ENCODE peak calls at places on chromosomes 11 and 22, in six cellular contexts. One of them, this sample, is unnamed.

GRCh38 chr11:126312903-126313460 is 9.1 kb downstream of the DCPS start:
- DNase-seq in fibroblast of lung: no peak
- DNase-seq in heart right ventricle: no peak
- DNase-seq in upper lobe of left lung: no peak
- DNase-seq in right atrium auricular region: no peak
- DNase-seq in astrocyte: no peak
- DNase-seq in this sample: no peak

GRCh38 chr11:5266609-5267008 is 3.1 kb downstream of the HBE1 start:
- DNase-seq in heart right ventricle: no peak
- DNase-seq in astrocyte: no peak
- DNase-seq in upper lobe of left lung: no peak
- DNase-seq in fibroblast of lung: no peak
- DNase-seq in right atrium auricular region: no peak
- DNase-seq in this sample: no peak

GRCh38 chr11:3977078-3977477 is 117.5 kb upstream of the RRM1 start:
- DNase-seq in right atrium auricular region: no peak
- DNase-seq in astrocyte: no peak
- DNase-seq in fibroblast of lung: no peak
- DNase-seq in upper lobe of left lung: no peak
- DNase-seq in heart right ventricle: no peak
- DNase-seq in this sample: no peak

GRCh38 chr11:12885717-12886226 is 123.3 kb upstream of the RASSF10 start:
- DNase-seq in right atrium auricular region: no peak
- DNase-seq in upper lobe of left lung: no peak
- DNase-seq in heart right ventricle: no peak
- DNase-seq in astrocyte: no peak
- DNase-seq in fibroblast of lung: no peak
- DNase-seq in this sample: no peak

GRCh38 chr11:67611704-67612587 is 5.2 kb downstream of the NDUFV1 start:
- DNase-seq in upper lobe of left lung: no peak
- DNase-seq in fibroblast of lung: no peak
- DNase-seq in right atrium auricular region: no peak
- DNase-seq in heart right ventricle: no peak
- DNase-seq in astrocyte: no peak
- DNase-seq in this sample: no peak

GRCh38 chr22:39935116-39935515 is 25.1 kb upstream of the TMA7B start:
- DNase-seq in right atrium auricular region: no peak
- DNase-seq in astrocyte: no peak
- DNase-seq in upper lobe of left lung: no peak
- DNase-seq in fibroblast of lung: no peak
- DNase-seq in heart right ventricle: no peak
- DNase-seq in this sample: no peak

GRCh38 chr11:1868636-1869291 is 15.9 kb downstream of the LSP1 start:
- DNase-seq in heart right ventricle: no peak
- DNase-seq in astrocyte: no peak
- DNase-seq in upper lobe of left lung: no peak
- DNase-seq in right atrium auricular region: no peak
- DNase-seq in fibroblast of lung: no peak
- DNase-seq in this sample: no peak

GRCh38 chr11:47992959-47993820 is 12.8 kb downstream of the PTPRJ start:
- DNase-seq in astrocyte: peak
- DNase-seq in upper lobe of left lung: peak
- DNase-seq in fibroblast of lung: peak
- DNase-seq in heart right ventricle: no peak
- DNase-seq in right atrium auricular region: no peak
- DNase-seq in this sample: no peak

GRCh38 chr22:29073618-29074275 is 912 bp downstream of the KREMEN1 start:
- DNase-seq in right atrium auricular region: no peak
- DNase-seq in upper lobe of left lung: peak
- DNase-seq in astrocyte: no peak
- DNase-seq in heart right ventricle: peak
- DNase-seq in fibroblast of lung: peak
- DNase-seq in this sample: no peak

GRCh38 chr11:118909619-118910308 is 16.0 kb downstream of the BCL9L start:
- DNase-seq in upper lobe of left lung: no peak
- DNase-seq in fibroblast of lung: no peak
- DNase-seq in right atrium auricular region: no peak
- DNase-seq in astrocyte: no peak
- DNase-seq in heart right ventricle: no peak
- DNase-seq in this sample: no peak
- H3K4me3 ChIP-seq in upper lobe of left lung: peak
- H3K4me3 ChIP-seq in fibroblast of lung: peak
- H3K4me3 ChIP-seq in right atrium auricular region: peak
- H3K4me3 ChIP-seq in astrocyte: peak
- H3K4me3 ChIP-seq in heart right ventricle: peak
- H3K4me3 ChIP-seq in this sample: peak

DNA sequence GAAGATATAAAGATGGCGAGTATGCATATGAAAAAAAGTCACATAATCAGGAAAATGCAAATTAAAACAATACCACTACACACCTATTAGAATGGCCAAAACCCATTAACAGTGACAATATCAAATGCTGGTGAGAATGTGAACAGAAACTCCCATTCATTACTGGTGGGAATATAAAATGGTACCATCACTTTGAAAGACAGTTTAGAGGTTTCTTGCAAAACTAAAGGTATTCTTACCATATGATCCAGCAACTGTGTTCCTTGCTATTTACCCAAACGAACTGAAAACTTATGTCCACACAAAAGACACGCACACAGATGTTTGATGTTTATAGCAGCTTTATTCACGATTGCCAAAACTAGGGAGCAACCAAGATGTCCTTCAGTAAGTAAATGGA is 7.4 kb downstream of the PICALM start:
- DNase-seq in right atrium auricular region: no peak
- DNase-seq in fibroblast of lung: no peak
- DNase-seq in astrocyte: no peak
- DNase-seq in upper lobe of left lung: no peak
- DNase-seq in heart right ventricle: no peak
- DNase-seq in this sample: no peak
- H3K27ac ChIP-seq in right atrium auricular region: no peak
- H3K27ac ChIP-seq in fibroblast of lung: no peak
- H3K27ac ChIP-seq in astrocyte: no peak
- H3K27ac ChIP-seq in upper lobe of left lung: no peak
- H3K27ac ChIP-seq in heart right ventricle: peak
- H3K27ac ChIP-seq in this sample: no peak

DNA sequence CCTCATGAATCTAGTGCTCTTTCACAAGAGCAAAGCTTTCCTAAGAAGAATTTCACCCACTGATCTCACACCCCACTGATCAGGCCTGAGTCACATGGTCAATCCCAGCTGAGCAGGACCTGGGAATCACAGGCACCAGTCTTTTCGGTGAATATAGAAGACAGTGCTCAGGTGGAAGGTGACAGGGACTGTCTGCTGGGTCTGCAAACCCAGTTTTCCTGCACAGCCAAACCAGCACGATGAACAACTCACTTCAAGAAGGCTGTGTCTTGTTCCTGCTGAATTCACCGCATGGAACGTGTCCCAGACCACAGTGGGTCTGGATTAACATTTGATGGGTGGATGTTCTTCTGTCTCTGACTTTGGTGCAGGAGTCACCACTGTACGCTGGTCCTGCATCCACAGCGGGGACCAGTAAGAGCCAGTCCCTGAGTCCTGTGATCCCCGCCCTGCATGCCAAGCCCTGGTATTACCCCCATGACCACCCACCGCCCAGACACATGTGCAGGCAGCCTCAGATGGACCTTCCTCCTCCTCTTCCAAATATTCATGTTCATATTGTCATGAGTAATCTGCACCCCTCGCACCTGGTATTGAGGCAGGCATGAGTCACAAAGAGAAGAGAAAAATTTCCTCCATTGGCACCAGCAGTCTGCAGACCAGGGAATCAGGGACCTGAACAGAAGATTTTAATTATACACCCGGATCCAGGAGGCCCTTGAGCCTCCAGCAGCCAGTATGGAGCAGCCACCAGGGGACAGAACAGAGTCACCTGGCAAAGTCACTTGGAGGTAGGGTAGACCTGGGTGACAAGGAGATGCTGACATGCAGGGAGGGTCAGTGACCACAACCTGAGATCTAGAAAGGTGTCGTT is 8.6 kb upstream of the IGLL5 start:
- DNase-seq in astrocyte: no peak
- DNase-seq in upper lobe of left lung: no peak
- DNase-seq in heart right ventricle: no peak
- DNase-seq in fibroblast of lung: no peak
- DNase-seq in right atrium auricular region: no peak
- DNase-seq in this sample: no peak
- TF ChIP-seq CTCF in astrocyte: no peak
- TF ChIP-seq CTCF in upper lobe of left lung: no peak
- TF ChIP-seq CTCF in heart right ventricle: no peak
- TF ChIP-seq CTCF in fibroblast of lung: no peak
- TF ChIP-seq CTCF in right atrium auricular region: no peak
- TF ChIP-seq CTCF in this sample: no peak

GRCh38 chr11:64268028-64268686 is 16.3 kb downstream of the BAD start:
- DNase-seq in upper lobe of left lung: peak
- DNase-seq in astrocyte: no peak
- DNase-seq in fibroblast of lung: no peak
- DNase-seq in right atrium auricular region: no peak
- DNase-seq in heart right ventricle: peak
- DNase-seq in this sample: no peak
- H3K4me3 ChIP-seq in upper lobe of left lung: peak
- H3K4me3 ChIP-seq in astrocyte: no peak
- H3K4me3 ChIP-seq in fibroblast of lung: peak
- H3K4me3 ChIP-seq in right atrium auricular region: no peak
- H3K4me3 ChIP-seq in heart right ventricle: peak
- H3K4me3 ChIP-seq in this sample: no peak

This sample was measured in AG04450.